ENCODE peak calls at places on chromosome 19, in six cellular contexts. I is activated CD8-positive, alpha-beta memory T cell treated with anti-CD3 and anti-CD28 coated beads, Interleukin-2, amount 50 U/mL, for 4 hours; J is iris pigment epithelial cell; C is NK-92 treated with Interleukin-12 subunit alpha and Interleukin-12 subunit beta, amount 100 ng/mL, for 24 hours; W is mammary epithelial cell; A is myocyte. G is an unnamed sample.

GRCh38 chr19:18772620-18773587 is 18.2 kb downstream of the COMP start:
- DNase-seq in A (no peak), J (no peak), W (peak), C (no peak), I (no peak), G (no peak)

GRCh38 chr19:42850981-42851717 is 28.4 kb downstream of the PSG1 start:
- DNase-seq in J (peak), W (peak), I (no peak), C (peak), A (peak), G (peak)

GRCh38 chr19:33436360-33437345 is 63.1 kb downstream of the CEBPG start:
- DNase-seq in A (no peak), J (no peak), I (no peak), W (no peak), C (no peak), G (no peak)

GRCh38 chr19:13610042-13610691 is 103.9 kb upstream of the CACNA1A start:
- DNase-seq in W (no peak), J (no peak), A (no peak), C (no peak), I (no peak), G (no peak)

GRCh38 chr19:47229674-47230121 is 1.3 kb downstream of the BBC3 start:
- DNase-seq in C (no peak), W (no peak), I (no peak), J (peak), A (no peak), G (peak)

GRCh38 chr19:15532779-15533521 is 24.6 kb downstream of the CYP4F22 start:
- DNase-seq in W (peak), A (no peak), C (no peak), I (no peak), J (no peak), G (no peak)

GRCh38 chr19:54653181-54653809 is 9.5 kb upstream of the LILRB4 start:
- DNase-seq in J (peak), A (peak), I (no peak), W (no peak), C (no peak), G (no peak)

GRCh38 chr19:1859319-1859718 is 4.1 kb downstream of the KLF16 start:
- DNase-seq in W (no peak), C (no peak), J (no peak), A (no peak), I (no peak), G (no peak)

GRCh38 chr19:5687360-5688198 is 2.5 kb upstream of the RPL36 start:
- DNase-seq in W (no peak), I (no peak), A (no peak), J (no peak), C (no peak), G (no peak)

GRCh38 chr19:57814505-57815246 is at the start of gene ZNF552:
- DNase-seq in A (peak), C (peak), J (peak), W (peak), I (peak), G (peak)

GRCh38 chr19:30149300-30149699 is 207.3 kb downstream of the URI1 start:
- DNase-seq in C (no peak), W (no peak), A (no peak), J (no peak), I (no peak), G (no peak)

GRCh38 chr19:24140099-24140498 is 53.1 kb downstream of the ZNF254 start:
- DNase-seq in I (no peak), J (peak), A (peak), C (no peak), W (peak), G (no peak)

GRCh38 chr19:16435999-16436650 is 35.6 kb downstream of the EPS15L1 start:
- DNase-seq in I (no peak), J (peak), A (no peak), C (no peak), W (no peak), G (no peak)

GRCh38 chr19:44576843-44577565 is 36.4 kb upstream of the IGSF23 start:
- DNase-seq in W (peak), I (no peak), J (peak), C (peak), A (peak), G (no peak)

GRCh38 chr19:13086341-13086740 is 16.3 kb downstream of the LYL1 start:
- DNase-seq in W (no peak), J (no peak), C (no peak), A (no peak), I (no peak), G (no peak)

GRCh38 chr19:41588497-41589209 is 12.7 kb downstream of the CEACAM21 start:
- DNase-seq in W (peak), I (no peak), J (peak), C (no peak), A (peak), G (no peak)

GRCh38 chr19:1748115-1748702 is 5.1 kb upstream of the ONECUT3 start:
- DNase-seq in W (no peak), C (no peak), A (no peak), I (no peak), J (no peak), G (no peak)

GRCh38 chr19:42081584-42082258 is 5.8 kb downstream of the ZNF574 start:
- DNase-seq in I (no peak), W (no peak), J (peak), A (peak), C (no peak), G (peak)

GRCh38 chr19:50967924-50968708 is 1.3 kb downstream of the KLK6 start:
- DNase-seq in I (no peak), C (no peak), W (peak), A (no peak), J (no peak), G (no peak)

GRCh38 chr19:49442793-49443365 is 1.6 kb upstream of the SLC17A7 start:
- DNase-seq in W (peak), A (peak), J (peak), C (peak), I (peak), G (peak)

GRCh38 chr19:49851456-49852259 is 699 bp downstream of the PTOV1 start:
- DNase-seq in C (no peak), J (no peak), A (peak), I (peak), W (no peak), G (no peak)

GRCh38 chr19:10211691-10212090 is 16.9 kb upstream of the DNMT1 start:
- DNase-seq in I (no peak), J (no peak), C (no peak), W (no peak), A (no peak), G (no peak)

GRCh38 chr19:35554076-35554475 is 8.7 kb downstream of the TMEM147 start:
- DNase-seq in A (no peak), I (no peak), J (no peak), W (no peak), C (no peak), G (no peak)

GRCh38 chr19:1880611-1881392 is 4.5 kb downstream of the ABHD17A start:
- DNase-seq in J (no peak), A (no peak), I (no peak), C (no peak), W (no peak), G (no peak)

GRCh38 chr19:46487802-46488445 is 7.7 kb downstream of the PNMA8B start:
- DNase-seq in J (peak), C (no peak), W (peak), I (peak), A (peak), G (peak)

GRCh38 chr19:4443966-4444764 is 13.4 kb downstream of the UBXN6 start:
- DNase-seq in C (no peak), W (no peak), A (no peak), J (no peak), I (no peak), G (peak)

GRCh38 chr19:53101518-53101917 is 1.7 kb downstream of the ZNF160 start:
- DNase-seq in A (peak), C (no peak), W (peak), I (no peak), J (peak), G (no peak)

GRCh38 chr19:55535579-55536350 is 1.2 kb downstream of the SBK2 start:
- DNase-seq in A (no peak), I (no peak), J (no peak), C (no peak), W (no peak), G (no peak)

GRCh38 chr19:30686252-30686762 is 314.1 kb downstream of the ZNF536 start:
- DNase-seq in A (peak), J (peak), I (no peak), W (no peak), C (no peak), G (no peak)

GRCh38 chr19:28393574-28394336 is 819.2 kb downstream of the UQCRFS1 start:
- DNase-seq in I (no peak), W (no peak), C (no peak), A (no peak), J (no peak), G (no peak)

GRCh38 chr19:6113616-6114188 is 3.4 kb upstream of the RFX2 start:
- DNase-seq in C (no peak), W (no peak), A (no peak), I (no peak), J (no peak), G (no peak)